ENCODE peak calls at places on chromosomes 12 and 14, in seven cellular contexts. V is hepatocyte, I is A549, P is lower leg skin, J is fibroblast of the aortic adventitia, K is esophagus squamous epithelium, U is lower lobe of right lung. D is an unnamed sample.

GRCh38 chr14:23114669-23115491 is 4.2 kb downstream of the CEBPE start:
- DNase-seq in P (peak; percentile 77), I (peak; percentile 80), U (peak; percentile 71), K (no peak), V (peak; percentile 40), J (peak; percentile 96), D (peak; percentile 93)

GRCh38 chr12:121942145-121942718 is 23.8 kb downstream of the CFAP251 start:
- DNase-seq in V (peak; percentile 15), K (no peak), J (peak; percentile 58), U (no peak), I (no peak), P (no peak), D (peak; percentile 70)

GRCh38 chr12:119687879-119688278 is 19.9 kb downstream of the PRKAB1 start:
- DNase-seq in U (no peak), J (no peak), V (no peak), K (no peak), I (no peak), P (no peak), D (no peak)

GRCh38 chr12:1799882-1800645 is 20.3 kb upstream of the LRTM2 start:
- DNase-seq in U (peak; percentile 44), I (no peak), V (no peak), J (no peak), P (peak; percentile 79), K (no peak), D (no peak)

GRCh38 chr12:122199484-122200355 is 3.8 kb upstream of the B3GNT4 start:
- DNase-seq in U (no peak), J (no peak), I (no peak), P (peak; percentile 71), V (no peak), K (no peak), D (no peak)

GRCh38 chr12:2494490-2495192 is 300.1 kb upstream of the FKBP4 start:
- DNase-seq in V (no peak), J (peak; percentile 67), K (no peak), U (no peak), P (peak; percentile 71), I (no peak), D (no peak)

GRCh38 chr14:56087824-56088571 is 30.2 kb upstream of the PELI2 start:
- DNase-seq in V (peak; percentile 25), P (no peak), K (no peak), I (no peak), J (no peak), U (no peak), D (no peak)

GRCh38 chr12:7749442-7749841 is 2.3 kb upstream of the CLEC4C start:
- DNase-seq in I (no peak), U (no peak), K (no peak), J (no peak), P (no peak), V (no peak), D (no peak)

GRCh38 chr12:97308576-97309198 is 153.9 kb upstream of the RMST start:
- DNase-seq in V (peak; percentile 58), I (peak; percentile 68), K (no peak), U (no peak), J (peak; percentile 76), P (no peak), D (peak; percentile 31)

GRCh38 chr12:125092872-125093680 is 27.8 kb downstream of the AACS start:
- DNase-seq in I (peak; percentile 63), U (no peak), K (no peak), P (no peak), V (peak; percentile 78), J (peak; percentile 65), D (peak; percentile 18)

GRCh38 chr14:100439781-100440180 is 116.6 kb downstream of the SLC25A47 start:
- DNase-seq in P (peak; percentile 80), V (no peak), K (no peak), J (peak; percentile 81), U (no peak), I (peak; percentile 33), D (no peak)

GRCh38 chr14:77186911-77187648 is 5.5 kb downstream of the TMEM63C start:
- DNase-seq in K (no peak), J (peak; percentile 51), U (no peak), P (no peak), V (peak; percentile 60), I (peak; percentile 25), D (no peak)

GRCh38 chr12:40063424-40063823 is 42.5 kb downstream of the SLC2A13 start:
- DNase-seq in U (no peak), P (no peak), J (peak; percentile 11), K (no peak), I (no peak), V (no peak), D (no peak)

GRCh38 chr12:3828888-3829287 is 44.3 kb downstream of the PARP11 start:
- DNase-seq in P (no peak), I (no peak), K (no peak), V (no peak), J (no peak), U (no peak), D (no peak)

GRCh38 chr12:5201554-5202243 is 158.0 kb downstream of the KCNA5 start:
- DNase-seq in J (no peak), U (no peak), V (peak; percentile 44), I (peak; percentile 18), K (no peak), P (no peak), D (no peak)

GRCh38 chr14:87877877-87878276 is 115.1 kb downstream of the GALC start:
- DNase-seq in V (no peak), P (no peak), K (no peak), I (no peak), J (no peak), U (no peak), D (no peak)

GRCh38 chr14:61992139-61992538 is 229.9 kb downstream of the SNAPC1 start:
- DNase-seq in U (no peak), V (no peak), P (no peak), J (no peak), I (no peak), K (no peak), D (no peak)

GRCh38 chr12:62731378-62731710 is 203.6 kb downstream of the PPM1H start:
- DNase-seq in K (no peak), I (no peak), J (no peak), U (no peak), P (peak; percentile 40), V (no peak), D (no peak)
- H3K4me3 ChIP-seq in K (no peak overlapping the region), I (peak overlapping the region; percentile 0), J (peak overlapping the region; percentile 40), U (no peak overlapping the region), P (no peak overlapping the region), V (no peak overlapping the region), D (no peak overlapping the region)

GRCh38 chr14:28763914-28764848 is 2.4 kb upstream of the FOXG1 start:
- DNase-seq in U (no peak), I (no peak), P (no peak), K (no peak), J (no peak), V (no peak), D (no peak)

GRCh38 chr14:28766505-28767238 is at the start of gene FOXG1:
- DNase-seq in P (no peak), I (peak; percentile 25), V (no peak), U (peak; percentile 12), J (peak; percentile 43), K (no peak), D (no peak)

GRCh38 chr14:28767239-28767850 is 758 bp downstream of the FOXG1 start:
- DNase-seq in I (no peak), J (no peak), P (no peak), V (no peak), U (no peak), K (no peak), D (no peak)

GRCh38 chr14:28765907-28766504 is 581 bp upstream of the FOXG1 start:
- DNase-seq in V (peak; percentile 25), K (no peak), I (no peak), P (no peak), J (no peak), U (peak; percentile 37), D (no peak)

DNA sequence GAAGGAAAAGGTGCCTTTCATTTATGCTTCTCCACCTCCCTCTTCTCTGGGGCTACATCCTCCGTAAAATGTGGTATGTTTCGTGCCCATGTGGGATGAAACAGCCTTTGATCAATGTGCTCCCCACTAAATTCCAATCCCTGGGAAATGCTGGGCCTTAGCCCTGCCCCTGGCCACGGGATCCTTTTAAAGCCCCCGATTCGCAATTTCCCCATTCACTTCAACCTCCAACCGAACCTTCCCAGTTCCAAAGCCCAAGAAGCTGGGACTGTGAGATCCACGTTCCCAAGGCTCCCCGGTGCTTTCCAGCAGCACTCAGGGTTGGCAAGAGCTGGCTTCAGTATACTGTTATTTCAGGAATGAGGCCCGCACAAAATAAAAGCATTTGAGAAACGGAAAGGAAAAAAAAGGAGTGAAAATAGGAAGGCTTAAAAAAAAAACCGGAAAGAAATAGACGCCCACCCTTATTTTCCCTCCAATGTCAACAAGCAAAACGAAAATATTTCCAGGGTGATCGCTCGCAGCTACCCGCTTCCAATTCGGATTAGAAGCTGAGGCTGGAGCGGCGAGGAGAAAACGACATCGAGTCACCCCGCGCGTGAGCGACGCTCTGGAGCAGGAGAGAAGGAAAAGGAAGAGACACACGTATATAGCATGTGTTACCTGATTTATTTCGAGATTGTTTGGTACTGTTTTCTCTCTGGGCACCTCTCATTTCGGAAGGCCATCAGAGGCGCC is 1.2 kb upstream of the FOXG1 start:
- DNase-seq in U (peak; percentile 13), P (no peak), I (no peak), V (no peak), J (no peak), K (no peak), D (no peak)
- H3K4me3 ChIP-seq in U (peak overlapping the region; percentile 32), P (no peak overlapping the region), I (peak overlapping the region; percentile 40), V (peak overlapping the region; percentile 1), J (peak overlapping the region; percentile 25), K (peak overlapping the region; percentile 60), D (no peak overlapping the region)

GRCh38 chr14:67514203-67514607 is 18.9 kb upstream of the PLEKHH1 start:
- DNase-seq in V (peak; percentile 36), K (no peak), U (no peak), P (no peak), I (no peak), J (peak; percentile 16), D (no peak)
- H3K4me3 ChIP-seq in V (peak overlapping the region; percentile 93), K (peak overlapping the region; percentile 99), U (peak overlapping the region; percentile 93), P (peak overlapping the region; percentile 86), I (peak overlapping the region; percentile 78), J (peak overlapping the region; percentile 75), D (peak overlapping the region; percentile 60)

GRCh38 chr14:24845851-24846250 is 204.1 kb downstream of the STXBP6 start:
- DNase-seq in U (no peak), V (no peak), I (no peak), P (no peak), J (no peak), K (no peak), D (no peak)

GRCh38 chr14:24847568-24847967 is 202.4 kb downstream of the STXBP6 start:
- DNase-seq in I (no peak), K (no peak), P (no peak), J (peak; percentile 18), V (no peak), U (no peak), D (no peak)

GRCh38 chr14:24849471-24849870 is 200.5 kb downstream of the STXBP6 start:
- DNase-seq in V (no peak), I (no peak), P (no peak), U (no peak), J (peak; percentile 22), K (no peak), D (no peak)

GRCh38 chr14:24851406-24851805 is 198.5 kb downstream of the STXBP6 start:
- DNase-seq in U (no peak), I (no peak), P (no peak), K (no peak), V (no peak), J (no peak), D (no peak)

DNA sequence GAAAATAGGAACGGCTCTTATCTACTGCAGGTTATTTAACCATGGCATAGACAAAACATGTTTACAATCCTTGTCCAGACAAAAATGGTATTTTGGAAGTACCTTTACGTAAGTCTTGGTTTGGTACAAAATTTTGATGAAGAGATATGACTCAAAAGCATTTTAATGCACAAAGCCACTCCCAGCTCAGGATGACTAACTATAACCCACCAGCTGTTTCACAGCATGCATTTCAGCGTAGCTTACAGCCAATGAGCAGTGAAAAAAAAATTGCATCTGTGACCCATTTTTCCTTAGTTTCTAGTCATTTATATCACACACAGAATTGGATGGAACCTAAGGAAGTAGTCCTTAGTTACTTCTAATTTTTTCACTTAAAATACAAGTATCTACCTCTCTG is 201.5 kb downstream of the STXBP6 start:
- DNase-seq in J (peak; percentile 43), V (no peak), U (no peak), K (no peak), P (no peak), I (no peak), D (peak; percentile 24)
- H3K4me3 ChIP-seq in J (no peak overlapping the region), V (no peak overlapping the region), U (no peak overlapping the region), K (no peak overlapping the region), P (no peak overlapping the region), I (no peak overlapping the region), D (no peak overlapping the region)

D was measured in brain microvascular endothelial cell.